ENCODE peak calls at places on chromosomes 6 and 20, in five cellular contexts. D is effector CD4-positive, alpha-beta T cell; Y is right cardiac atrium; T is stromal cell of bone marrow; J is psoas muscle. E is an unnamed sample.

GRCh38 chr6:158381214-158381613 is 68.9 kb downstream of the TULP4 start:
- DNase-seq in T (no peak), Y (no peak), D (no peak), J (no peak), E (no peak)

GRCh38 chr20:62651285-62652021 is 9.2 kb downstream of the SLCO4A1 start:
- DNase-seq in D (peak), J (peak), Y (peak), T (no peak), E (peak)

GRCh38 chr20:20373046-20373706 is 5.3 kb downstream of the INSM1 start:
- DNase-seq in D (no peak), T (peak), Y (no peak), J (no peak), E (no peak)

GRCh38 chr6:24194968-24195700 is 69.1 kb downstream of the NRSN1 start:
- DNase-seq in J (no peak), D (no peak), T (no peak), Y (no peak), E (no peak)

GRCh38 chr6:36383608-36384007 is 3.9 kb downstream of the ETV7 start:
- DNase-seq in Y (no peak), T (no peak), D (no peak), J (no peak), E (no peak)

GRCh38 chr20:57480444-57481152 is 44.3 kb downstream of the CTCFL start:
- DNase-seq in Y (no peak), D (no peak), T (no peak), J (no peak), E (no peak)

GRCh38 chr6:30688569-30688968 is 2.1 kb upstream of the PPP1R18 start:
- DNase-seq in T (no peak), D (no peak), Y (peak), J (no peak), E (no peak)

GRCh38 chr6:36755435-36756348 is 58.1 kb downstream of the RAB44 start:
- DNase-seq in D (peak), T (no peak), J (no peak), Y (no peak), E (peak)